ENCODE peak calls at places on chromosomes 5 and 9, in six cellular contexts. G, T, D, Y, H and K are unnamed samples.
A peak's percentile ranks its signal among the peaks of the same experiment; 100 is the strongest.

GRCh38 chr9:87796232-87796631 is 70.3 kb downstream of the CTSL start:
- DNase-seq in G (no peak), T (no peak), D (no peak), Y (no peak), H (no peak), K (no peak)

GRCh38 chr9:87753313-87753712 is 27.4 kb downstream of the CTSL start:
- DNase-seq in G (no peak), T (no peak), D (no peak), Y (no peak), H (no peak), K (no peak)

GRCh38 chr5:27403248-27403882 is 365.0 kb upstream of the CDH9 start:
- DNase-seq in G (peak; percentile 35), T (no peak), D (no peak), Y (no peak), H (no peak), K (no peak)

GRCh38 chr5:102223542-102224444 is 72.3 kb downstream of the SLCO4C1 start:
- DNase-seq in G (peak; percentile 10), T (no peak), D (no peak), Y (no peak), H (no peak), K (no peak)

GRCh38 chr5:139133237-139133636 is 64.9 kb downstream of the SIL1 start:
- DNase-seq in G (no peak), T (no peak), D (no peak), Y (no peak), H (no peak), K (no peak)

GRCh38 chr5:169547508-169547907 is 36.1 kb upstream of the SPDL1 start:
- DNase-seq in G (no peak), T (no peak), D (no peak), Y (no peak), H (no peak), K (no peak)

GRCh38 chr9:99259231-99259918 is 37.3 kb downstream of the SEC61B start:
- DNase-seq in G (no peak), T (peak; percentile 21), D (peak; percentile 87), Y (no peak), H (peak; percentile 52), K (peak; percentile 43)

GRCh38 chr5:176736271-176736965 is 73.9 kb upstream of the UNC5A start:
- DNase-seq in G (no peak), T (no peak), D (no peak), Y (no peak), H (no peak), K (no peak)

GRCh38 chr9:101618693-101619092 is 23.9 kb upstream of the PPP3R2 start:
- DNase-seq in G (no peak), T (no peak), D (no peak), Y (no peak), H (no peak), K (no peak)

GRCh38 chr5:162888268-162888667 is 549.1 kb upstream of the CCNG1 start:
- DNase-seq in G (no peak), T (no peak), D (no peak), Y (no peak), H (no peak), K (no peak)

GRCh38 chr9:5958273-5958672 is 57.2 kb downstream of the RANBP6 start:
- DNase-seq in G (no peak), T (no peak), D (no peak), Y (no peak), H (no peak), K (no peak)

GRCh38 chr5:43041669-43042175 is 1.6 kb upstream of the ANXA2R start:
- DNase-seq in G (peak; percentile 77), T (peak; percentile 56), D (peak; percentile 79), Y (peak; percentile 67), H (no peak), K (no peak)

GRCh38 chr9:91948423-91949292 is 1.4 kb downstream of the ROR2 start:
- DNase-seq in G (peak; percentile 77), T (no peak), D (peak; percentile 50), Y (no peak), H (peak; percentile 5), K (peak; percentile 37)

GRCh38 chr9:91991621-91992435 is 41.8 kb upstream of the ROR2 start:
- DNase-seq in G (no peak), T (no peak), D (no peak), Y (no peak), H (no peak), K (no peak)

GRCh38 chr5:159412284-159413046 is 82.2 kb upstream of the IL12B start:
- DNase-seq in G (peak; percentile 9), T (peak; percentile 27), D (no peak), Y (no peak), H (peak; percentile 79), K (peak; percentile 81)

GRCh38 chr5:99037668-99038067 is 108.9 kb upstream of the CHD1 start:
- DNase-seq in G (no peak), T (peak; percentile 23), D (peak; percentile 60), Y (no peak), H (peak; percentile 75), K (peak; percentile 50)

GRCh38 chr9:73685786-73686185 is 534.1 kb downstream of the ANXA1 start:
- DNase-seq in G (no peak), T (no peak), D (no peak), Y (no peak), H (no peak), K (no peak)

GRCh38 chr9:93205045-93205768 is 21.3 kb downstream of the WNK2 start:
- DNase-seq in G (no peak), T (no peak), D (peak; percentile 23), Y (no peak), H (no peak), K (no peak)

GRCh38 chr9:136695435-136695895 is 8.2 kb upstream of the AGPAT2 start:
- DNase-seq in G (peak; percentile 66), T (no peak), D (peak; percentile 87), Y (no peak), H (no peak), K (no peak)

GRCh38 chr5:97545856-97546570 is 363.0 kb upstream of the RIOK2 start:
- DNase-seq in G (no peak), T (no peak), D (no peak), Y (no peak), H (no peak), K (no peak)

GRCh38 chr5:149915392-149916260 is 29.0 kb downstream of the PDE6A start:
- DNase-seq in G (peak; percentile 82), T (no peak), D (no peak), Y (no peak), H (no peak), K (no peak)

GRCh38 chr5:60544162-60544561 is 155.8 kb downstream of the DEPDC1B start:
- DNase-seq in G (no peak), T (no peak), D (no peak), Y (no peak), H (no peak), K (no peak)

GRCh38 chr9:21965401-21965951 is 28.7 kb downstream of the CDKN2A start:
- DNase-seq in G (peak; percentile 19), T (no peak), D (no peak), Y (peak; percentile 74), H (no peak), K (peak; percentile 39)

GRCh38 chr5:55860268-55860667 is 9.1 kb downstream of the IL31RA start:
- DNase-seq in G (no peak), T (no peak), D (no peak), Y (no peak), H (no peak), K (no peak)

GRCh38 chr5:2749514-2750025 is 1.9 kb downstream of the IRX2 start:
- DNase-seq in G (peak; percentile 63), T (no peak), D (peak; percentile 55), Y (no peak), H (no peak), K (no peak)

GRCh38 chr5:61263072-61263471 is 69.0 kb upstream of the ZSWIM6 start:
- DNase-seq in G (no peak), T (no peak), D (peak; percentile 61), Y (no peak), H (no peak), K (no peak)

GRCh38 chr9:136206602-136207333 is 1.8 kb upstream of the LHX3 start:
- DNase-seq in G (no peak), T (no peak), D (no peak), Y (no peak), H (no peak), K (no peak)

GRCh38 chr9:129235931-129236331 is 57.9 kb upstream of the IER5L start:
- DNase-seq in G (no peak), T (peak; percentile 36), D (peak; percentile 41), Y (no peak), H (peak; percentile 70), K (peak; percentile 57)

GRCh38 chr9:34612788-34613390 is 992 bp upstream of the RPP25L start:
- DNase-seq in G (peak; percentile 88), T (peak; percentile 48), D (peak; percentile 78), Y (peak; percentile 36), H (peak; percentile 52), K (peak; percentile 55)

GRCh38 chr9:7363777-7364477 is 435.7 kb downstream of the DMAC1 start:
- DNase-seq in G (no peak), T (no peak), D (no peak), Y (no peak), H (no peak), K (no peak)

GRCh38 chr5:154103223-154103622 is 64.5 kb downstream of the MFAP3 start:
- DNase-seq in G (no peak), T (no peak), D (no peak), Y (no peak), H (no peak), K (no peak)

GRCh38 chr5:5342784-5343183 is 79.7 kb upstream of the ICE1 start:
- DNase-seq in G (peak; percentile 12), T (no peak), D (no peak), Y (no peak), H (no peak), K (no peak)

GRCh38 chr5:23930985-23931384 is 423.6 kb downstream of the PRDM9 start:
- DNase-seq in G (no peak), T (no peak), D (no peak), Y (no peak), H (no peak), K (no peak)

GRCh38 chr5:176784218-176785165 is 25.9 kb upstream of the UNC5A start:
- DNase-seq in G (peak; percentile 86), T (no peak), D (no peak), Y (no peak), H (no peak), K (no peak)

GRCh38 chr5:136033848-136034247 is 5.1 kb downstream of the TGFBI start:
- DNase-seq in G (peak; percentile 91), T (no peak), D (no peak), Y (no peak), H (no peak), K (no peak)

GRCh38 chr5:88058625-88059024 is 210.0 kb downstream of the TMEM161B start:
- DNase-seq in G (peak; percentile 85), T (no peak), D (no peak), Y (no peak), H (no peak), K (no peak)

GRCh38 chr5:7348168-7348802 is 47.7 kb upstream of the ADCY2 start:
- DNase-seq in G (no peak), T (no peak), D (no peak), Y (no peak), H (no peak), K (no peak)

GRCh38 chr5:60712950-60713349 is 13.0 kb upstream of the DEPDC1B start:
- DNase-seq in G (no peak), T (no peak), D (no peak), Y (no peak), H (no peak), K (no peak)